ENCODE peak calls at places on chromosome 6, in eight cellular contexts. R, U, S, P, Y, D, O and G are unnamed samples.

GRCh38 chr6:144613859-144614258 is 328.7 kb downstream of the UTRN start:
- DNase-seq in R (no peak), U (no peak), P (no peak), D (no peak), Y (peak), S (no peak), O (no peak), G (no peak)

GRCh38 chr6:91691449-91691848 is 1104.6 kb upstream of the MAP3K7 start:
- DNase-seq in D (no peak), Y (no peak), O (no peak), P (no peak), U (no peak), R (no peak), S (no peak), G (no peak)

GRCh38 chr6:25359191-25359861 is 80.2 kb downstream of the CARMIL1 start:
- DNase-seq in U (peak), O (no peak), S (peak), R (peak), P (no peak), Y (no peak), D (peak), G (no peak)

GRCh38 chr6:73942581-73942980 is 246.6 kb downstream of the CD109 start:
- DNase-seq in Y (peak), R (no peak), P (no peak), D (no peak), O (peak), U (no peak), S (no peak), G (no peak)

GRCh38 chr6:108251252-108251651 is 9.6 kb downstream of the SNX3 start:
- DNase-seq in S (no peak), D (no peak), R (no peak), O (no peak), P (no peak), U (no peak), Y (no peak), G (no peak)

GRCh38 chr6:159758031-159759001 is 3.5 kb upstream of the ACAT2 start:
- DNase-seq in P (no peak), U (peak), D (peak), O (peak), R (no peak), Y (no peak), S (no peak), G (no peak)

GRCh38 chr6:13395272-13396237 is 67.2 kb upstream of the TBC1D7 start:
- DNase-seq in D (peak), Y (peak), O (peak), S (peak), U (peak), R (peak), P (peak), G (no peak)

GRCh38 chr6:14516947-14517346 is 399.4 kb downstream of the CD83 start:
- DNase-seq in Y (no peak), S (no peak), D (no peak), P (no peak), O (no peak), U (no peak), R (no peak), G (no peak)

GRCh38 chr6:121382467-121383121 is 48.3 kb upstream of the TBC1D32 start:
- DNase-seq in U (peak), O (peak), R (no peak), Y (no peak), S (no peak), P (no peak), D (peak), G (no peak)

GRCh38 chr6:138103876-138104275 is 3.3 kb downstream of the PERP start:
- DNase-seq in P (no peak), R (no peak), S (no peak), O (no peak), Y (no peak), U (no peak), D (no peak), G (no peak)

GRCh38 chr6:72984981-72985665 is 240.2 kb downstream of the KHDC1L start:
- DNase-seq in S (no peak), Y (no peak), P (no peak), R (no peak), D (no peak), U (no peak), O (no peak), G (no peak)

GRCh38 chr6:158629376-158630221 is 14.9 kb downstream of the DYNLT1 start:
- DNase-seq in Y (no peak), S (peak), O (no peak), P (peak), D (no peak), R (no peak), U (no peak), G (no peak)

GRCh38 chr6:39353698-39354315 is 31.3 kb upstream of the KCNK16 start:
- DNase-seq in O (no peak), D (no peak), U (no peak), Y (no peak), S (no peak), R (no peak), P (no peak), G (no peak)

GRCh38 chr6:134060491-134061106 is 8.2 kb upstream of the SLC2A12 start:
- DNase-seq in P (no peak), D (peak), U (peak), Y (no peak), R (peak), S (no peak), O (peak), G (no peak)

GRCh38 chr6:131383421-131384411 is 189.3 kb upstream of the ARG1 start:
- DNase-seq in U (no peak), D (no peak), O (no peak), S (no peak), P (no peak), R (no peak), Y (no peak), G (no peak)

GRCh38 chr6:117346142-117346930 is 79.4 kb downstream of the ROS1 start:
- DNase-seq in O (peak), S (no peak), P (no peak), U (peak), D (peak), R (no peak), Y (no peak), G (no peak)

GRCh38 chr6:88855521-88856152 is 107.8 kb downstream of the RNGTT start:
- DNase-seq in U (no peak), Y (no peak), D (no peak), S (no peak), R (no peak), O (no peak), P (no peak), G (no peak)

GRCh38 chr6:3363296-3364025 is 93.4 kb downstream of the SLC22A23 start:
- DNase-seq in S (no peak), O (no peak), R (no peak), U (no peak), D (no peak), P (peak), Y (no peak), G (no peak)

GRCh38 chr6:52517502-52518278 is 59.2 kb downstream of the TRAM2 start:
- DNase-seq in Y (peak), R (peak), O (peak), U (peak), D (peak), S (peak), P (peak), G (no peak)

GRCh38 chr6:108942556-108943492 is 94.6 kb downstream of the ARMC2 start:
- DNase-seq in Y (no peak), S (no peak), U (no peak), D (no peak), R (no peak), O (no peak), P (no peak), G (no peak)

GRCh38 chr6:148972481-148972880 is 225.7 kb downstream of the UST start:
- DNase-seq in P (peak), O (peak), D (no peak), Y (peak), S (no peak), R (no peak), U (no peak), G (no peak)

GRCh38 chr6:122696853-122697252 is 82.7 kb upstream of the FABP7 start:
- DNase-seq in D (no peak), O (no peak), R (no peak), U (no peak), S (no peak), Y (no peak), P (no peak), G (no peak)

GRCh38 chr6:46626976-46627375 is 25.6 kb downstream of the CYP39A1 start:
- DNase-seq in P (no peak), U (no peak), S (no peak), Y (no peak), R (no peak), O (no peak), D (no peak), G (no peak)

GRCh38 chr6:2185056-2185455 is 60.3 kb downstream of the GMDS start:
- DNase-seq in P (no peak), S (no peak), U (peak), D (peak), Y (no peak), O (no peak), R (no peak), G (no peak)

GRCh38 chr6:132511159-132511835 is 1.6 kb downstream of the STX7 start:
- DNase-seq in P (peak), R (no peak), Y (peak), U (peak), S (no peak), O (peak), D (no peak), G (no peak)

DNA sequence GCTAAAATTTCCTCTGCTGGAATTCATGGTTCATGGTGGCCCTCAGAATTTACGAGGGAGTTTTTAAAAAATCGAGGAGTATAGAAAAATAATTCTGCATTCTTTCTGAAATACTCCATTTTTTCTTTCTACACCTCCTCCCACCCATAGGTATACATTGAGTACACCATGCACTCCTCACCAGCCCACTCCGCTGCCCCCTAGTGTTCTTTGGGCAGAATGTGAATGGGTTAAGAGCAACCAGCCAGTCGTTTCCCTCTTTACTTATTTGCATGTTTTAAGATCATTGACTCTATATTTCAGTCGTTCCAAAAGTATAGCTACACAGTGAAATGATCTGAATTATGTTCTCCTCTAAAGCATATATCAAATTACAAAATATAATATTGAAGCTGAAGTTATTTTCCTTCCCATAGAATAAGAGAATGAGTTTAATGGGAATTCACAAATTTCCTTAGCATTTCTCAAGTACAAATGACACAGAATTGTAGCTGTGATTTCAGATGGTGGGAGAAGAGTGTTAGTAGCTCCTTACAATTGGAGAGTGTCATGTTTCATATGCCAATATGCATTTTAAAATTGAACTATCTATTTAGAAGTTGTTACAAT is 977.7 kb upstream of the SLC35B3 start:
- DNase-seq in P (peak), D (no peak), O (peak), U (peak), S (no peak), R (no peak), Y (peak), G (no peak)
- TF ChIP-seq CTCF in P (peak), D (peak), O (peak), U (peak), S (peak), R (peak), Y (peak), G (peak)

GRCh38 chr6:41088451-41088850 is 15.7 kb downstream of the NFYA start:
- DNase-seq in R (no peak), D (no peak), O (peak), Y (no peak), P (no peak), U (peak), S (no peak), G (no peak)

GRCh38 chr6:41090841-41091761 is 18.3 kb downstream of the NFYA start:
- DNase-seq in O (no peak), U (no peak), D (no peak), S (no peak), R (no peak), P (no peak), Y (no peak), G (no peak)

GRCh38 chr6:41093729-41094128 is 21.0 kb downstream of the NFYA start:
- DNase-seq in D (peak), U (no peak), O (peak), R (no peak), S (no peak), Y (no peak), P (no peak), G (no peak)

GRCh38 chr6:41097467-41098090 is 24.8 kb downstream of the NFYA start:
- DNase-seq in P (no peak), R (no peak), D (peak), U (peak), Y (no peak), O (peak), S (no peak), G (no peak)

GRCh38 chr6:41092421-41093140 is 19.8 kb downstream of the NFYA start:
- DNase-seq in Y (peak), P (no peak), O (peak), R (no peak), S (no peak), U (peak), D (peak), G (no peak)
- TF ChIP-seq CTCF in Y (peak), P (no peak), O (peak), R (peak), S (peak), U (peak), D (peak), G (peak)

GRCh38 chr6:34243901-34244884 is 4.6 kb downstream of the SMIM29 start:
- DNase-seq in O (peak), U (peak), S (peak), R (peak), Y (no peak), D (peak), P (peak), G (no peak)
- TF ChIP-seq CTCF in O (peak), U (peak), S (peak), R (peak), Y (peak), D (peak), P (no peak), G (peak)

DNA sequence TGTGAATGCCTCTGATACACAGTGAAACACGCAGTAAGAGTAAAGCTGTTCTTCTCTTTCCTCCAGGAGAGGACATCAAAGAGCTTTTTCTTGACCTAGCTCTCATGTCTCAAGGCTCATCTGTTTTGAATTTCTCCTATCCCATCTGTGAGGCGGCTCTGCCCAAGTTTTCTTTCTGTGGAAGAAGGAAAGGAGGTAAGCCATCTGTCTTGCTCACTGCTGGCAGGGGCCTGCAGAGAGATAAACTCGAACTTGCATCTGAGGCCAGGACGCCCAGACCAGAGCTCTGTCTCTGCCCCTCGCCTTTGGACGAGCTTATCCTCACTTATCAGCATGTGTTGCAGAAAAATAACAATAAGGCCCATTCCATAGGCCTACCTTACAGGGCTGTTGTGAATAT is 37.7 kb downstream of the LY86 start:
- DNase-seq in U (no peak), S (no peak), D (no peak), Y (no peak), R (no peak), P (no peak), O (no peak), G (no peak)
- TF ChIP-seq CTCF in U (no peak), S (no peak), D (no peak), Y (no peak), R (no peak), P (no peak), O (no peak), G (no peak)

GRCh38 chr6:90294989-90295853 is 1.4 kb downstream of the BACH2 start:
- DNase-seq in S (no peak), D (peak), U (peak), P (peak), R (no peak), O (peak), Y (peak), G (no peak)
- TF ChIP-seq CTCF in S (peak), D (no peak), U (peak), P (no peak), R (no peak), O (peak), Y (peak), G (peak)

GRCh38 chr6:11766589-11767450 is 11.8 kb downstream of the ADTRP start:
- DNase-seq in S (no peak), Y (no peak), R (peak), P (peak), O (peak), U (peak), D (peak), G (no peak)

GRCh38 chr6:11767458-11767857 is 11.1 kb downstream of the ADTRP start:
- DNase-seq in S (no peak), P (no peak), R (no peak), D (no peak), U (no peak), Y (no peak), O (no peak), G (no peak)

GRCh38 chr6:11764250-11764604 is 14.4 kb downstream of the ADTRP start:
- DNase-seq in P (no peak), Y (no peak), O (no peak), U (no peak), S (no peak), R (no peak), D (no peak), G (no peak)

GRCh38 chr6:11763460-11764249 is 14.9 kb downstream of the ADTRP start:
- DNase-seq in P (no peak), O (peak), Y (no peak), S (no peak), U (peak), D (peak), R (no peak), G (no peak)

GRCh38 chr6:11766056-11766455 is 12.5 kb downstream of the ADTRP start:
- DNase-seq in R (no peak), Y (no peak), D (peak), P (peak), S (no peak), O (peak), U (peak), G (no peak)
- TF ChIP-seq CTCF in R (peak), Y (no peak), D (peak), P (no peak), S (no peak), O (peak), U (peak), G (no peak)

GRCh38 chr6:136641166-136641565 is 90.9 kb upstream of the MAP7 start:
- DNase-seq in Y (no peak), S (no peak), O (peak), R (no peak), P (no peak), D (peak), U (peak), G (no peak)

GRCh38 chr6:136641873-136642465 is 91.7 kb upstream of the MAP7 start:
- DNase-seq in U (no peak), D (no peak), R (no peak), O (no peak), P (no peak), Y (no peak), S (no peak), G (no peak)

GRCh38 chr6:136635615-136636014 is 85.4 kb upstream of the MAP7 start:
- DNase-seq in P (no peak), D (no peak), Y (no peak), O (no peak), S (no peak), U (no peak), R (no peak), G (no peak)

GRCh38 chr6:136640132-136640915 is 90.1 kb upstream of the MAP7 start:
- DNase-seq in P (no peak), U (peak), D (peak), Y (no peak), S (peak), R (peak), O (peak), G (no peak)

GRCh38 chr6:136639671-136640070 is 89.4 kb upstream of the MAP7 start:
- DNase-seq in P (no peak), S (no peak), Y (no peak), D (no peak), R (no peak), U (no peak), O (no peak), G (no peak)
- TF ChIP-seq CTCF in P (no peak), S (no peak), Y (no peak), D (no peak), R (no peak), U (no peak), O (no peak), G (no peak)

GRCh38 chr6:155079985-155080452 is 84.9 kb downstream of the TIAM2 start:
- DNase-seq in Y (peak), O (no peak), R (no peak), S (no peak), D (no peak), P (no peak), U (no peak), G (no peak)

GRCh38 chr6:155088856-155089255 is 93.7 kb downstream of the TIAM2 start:
- DNase-seq in D (no peak), Y (no peak), U (no peak), O (no peak), P (no peak), R (no peak), S (no peak), G (no peak)

GRCh38 chr6:155085582-155086253 is 90.6 kb downstream of the TIAM2 start:
- DNase-seq in D (peak), S (no peak), Y (no peak), U (no peak), R (no peak), O (no peak), P (peak), G (no peak)

GRCh38 chr6:155080876-155081845 is 86.0 kb downstream of the TIAM2 start:
- DNase-seq in O (no peak), S (no peak), Y (no peak), R (no peak), D (no peak), U (no peak), P (no peak), G (no peak)

DNA sequence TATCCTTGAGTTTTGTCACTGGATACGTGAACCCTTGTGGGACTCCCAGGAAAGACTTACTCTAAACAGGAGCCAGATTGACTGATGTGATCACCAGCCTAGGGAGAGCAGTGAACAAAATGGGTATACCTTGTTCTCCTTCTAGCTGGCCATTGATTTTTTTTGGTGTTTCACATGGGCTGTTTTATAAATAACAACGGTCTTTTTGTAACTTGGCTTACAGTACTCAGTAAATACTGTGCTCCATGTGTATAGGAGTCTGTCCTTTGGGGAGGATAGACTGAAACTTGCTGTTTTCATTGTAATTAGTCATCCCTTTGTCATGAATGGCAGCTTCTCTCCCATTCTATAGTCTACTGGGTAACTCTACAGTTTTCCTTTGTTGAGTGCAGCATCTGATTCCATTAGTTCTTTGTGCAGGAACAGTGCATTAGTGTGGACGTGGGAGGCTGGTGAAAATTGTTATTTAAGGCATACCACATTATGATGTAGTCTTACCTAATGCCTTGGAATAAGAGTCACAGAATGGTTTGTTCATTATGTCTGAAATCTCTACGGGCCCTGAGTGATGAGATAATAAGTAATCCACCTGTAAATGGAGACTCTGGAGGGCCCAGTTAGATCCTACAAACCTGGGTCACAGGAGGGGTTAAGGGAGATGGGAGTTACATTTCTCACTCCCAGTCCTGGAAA is 89.5 kb downstream of the TIAM2 start:
- DNase-seq in S (no peak), R (no peak), D (peak), U (no peak), P (no peak), O (peak), Y (no peak), G (no peak)
- TF ChIP-seq CTCF in S (no peak), R (no peak), D (no peak), U (no peak), P (no peak), O (no peak), Y (no peak), G (no peak)